ENCODE peak calls at places on chromosomes 5 and 9, in seven cellular contexts. E, S, V, L, K, B and A are unnamed samples.
A peak's percentile ranks its signal among the peaks of the same experiment; 100 is the strongest.

GRCh38 chr5:1380011-1380817 is 35.3 kb upstream of the CLPTM1L start:
- DNase-seq in L (peak; percentile 46), E (no peak), V (peak; percentile 21), S (no peak), K (peak; percentile 72), B (peak; percentile 55), A (peak; percentile 29)

GRCh38 chr5:132460835-132461230 is 29.7 kb downstream of the IRF1 start:
- DNase-seq in E (peak; percentile 63), S (no peak), B (no peak), K (no peak), V (no peak), L (no peak), A (no peak)

GRCh38 chr5:69083412-69083811 is 10.4 kb upstream of the SLC30A5 start:
- DNase-seq in K (no peak), L (no peak), S (peak; percentile 10), V (no peak), B (peak; percentile 37), E (no peak), A (peak; percentile 29)

GRCh38 chr5:38666668-38667498 is 110.4 kb upstream of the LIFR start:
- DNase-seq in E (no peak), S (no peak), L (no peak), K (no peak), B (peak; percentile 33), V (peak; percentile 47), A (peak; percentile 43)

GRCh38 chr5:16855475-16855874 is 80.6 kb downstream of the MYO10 start:
- DNase-seq in B (no peak), V (no peak), S (no peak), L (no peak), K (no peak), E (no peak), A (peak; percentile 27)

GRCh38 chr9:2765250-2765880 is 48.1 kb downstream of the KCNV2 start:
- DNase-seq in V (no peak), K (no peak), B (peak; percentile 26), L (no peak), E (no peak), S (no peak), A (no peak)

GRCh38 chr9:136799079-136799853 is 3.1 kb downstream of the CCDC183 start:
- DNase-seq in B (no peak), K (no peak), L (no peak), V (no peak), E (peak; percentile 84), S (no peak), A (no peak)

GRCh38 chr5:44361626-44362002 is 27.6 kb downstream of the FGF10 start:
- DNase-seq in S (no peak), B (no peak), V (no peak), E (no peak), K (no peak), L (no peak), A (no peak)

GRCh38 chr5:1406681-1407640 is 38.3 kb downstream of the SLC6A3 start:
- DNase-seq in E (peak; percentile 79), V (no peak), B (no peak), L (no peak), K (no peak), S (no peak), A (peak; percentile 56)

GRCh38 chr9:127424669-127424986 is 446 bp downstream of the ZNF79 start:
- DNase-seq in S (no peak), K (no peak), B (peak; percentile 50), V (no peak), L (no peak), E (no peak), A (no peak)

GRCh38 chr5:121199238-121199999 is 652.3 kb upstream of the FTMT start:
- DNase-seq in B (no peak), L (no peak), K (no peak), S (no peak), E (no peak), V (no peak), A (no peak)

GRCh38 chr5:44943637-44944036 is 134.9 kb downstream of the MRPS30 start:
- DNase-seq in V (no peak), E (no peak), L (no peak), B (no peak), S (no peak), K (no peak), A (no peak)

GRCh38 chr5:157294692-157295091 is 28.8 kb downstream of the CYFIP2 start:
- DNase-seq in L (no peak), V (no peak), K (no peak), B (no peak), S (no peak), E (no peak), A (no peak)

GRCh38 chr5:122656107-122656506 is 118.8 kb upstream of the SNX2 start:
- DNase-seq in V (no peak), K (no peak), B (no peak), L (no peak), E (no peak), S (no peak), A (no peak)

GRCh38 chr9:131254107-131254491 is 22.2 kb downstream of the FAM78A start:
- DNase-seq in S (no peak), E (no peak), B (peak; percentile 94), L (no peak), V (no peak), K (no peak), A (no peak)

GRCh38 chr9:87682085-87682484 is 43.8 kb upstream of the CTSL start:
- DNase-seq in B (no peak), L (no peak), K (no peak), S (no peak), E (no peak), V (no peak), A (no peak)

GRCh38 chr9:35163413-35163812 is 1.6 kb downstream of the UNC13B start:
- DNase-seq in S (no peak), E (no peak), B (no peak), L (no peak), K (no peak), V (no peak), A (no peak)

GRCh38 chr9:126326228-126327015 is at the start of gene MVB12B:
- DNase-seq in K (peak; percentile 75), S (no peak), V (peak; percentile 73), B (peak; percentile 53), L (peak; percentile 47), E (no peak), A (peak; percentile 64)

GRCh38 chr5:111278824-111279504 is 54.8 kb downstream of the CAMK4 start:
- DNase-seq in V (peak; percentile 69), E (no peak), B (peak; percentile 66), S (peak; percentile 32), K (peak; percentile 82), L (peak; percentile 81), A (peak; percentile 21)